ENCODE peak calls at places on chromosomes 11 and 22, in nine cellular contexts. One of them, this sample, is unnamed.

GRCh38 chr22:17952273-17952801 is 72.0 kb downstream of the MICAL3 start:
- DNase-seq in lung: no peak
- DNase-seq in PC-9: no peak
- DNase-seq in endothelial cell: no peak
- DNase-seq in testis: no peak
- DNase-seq in CD8-positive, alpha-beta T cell: no peak
- DNase-seq in heart right ventricle: no peak
- DNase-seq in kidney: no peak
- DNase-seq in mammary epithelial cell: no peak
- DNase-seq in this sample: no peak

GRCh38 chr11:13009921-13010736 is 1.0 kb downstream of the RASSF10 start:
- DNase-seq in lung: peak
- DNase-seq in PC-9: no peak
- DNase-seq in endothelial cell: peak
- DNase-seq in testis: peak
- DNase-seq in CD8-positive, alpha-beta T cell: no peak
- DNase-seq in heart right ventricle: no peak
- DNase-seq in kidney: peak
- DNase-seq in mammary epithelial cell: peak
- DNase-seq in this sample: no peak

GRCh38 chr11:96390403-96390830 is 604 bp downstream of the JRKL start:
- DNase-seq in lung: no peak
- DNase-seq in PC-9: no peak
- DNase-seq in endothelial cell: no peak
- DNase-seq in testis: no peak
- DNase-seq in CD8-positive, alpha-beta T cell: no peak
- DNase-seq in heart right ventricle: no peak
- DNase-seq in kidney: no peak
- DNase-seq in mammary epithelial cell: no peak
- DNase-seq in this sample: no peak

GRCh38 chr22:48743601-48744282 is 1083.9 kb downstream of the BRD1 start:
- DNase-seq in lung: no peak
- DNase-seq in PC-9: no peak
- DNase-seq in endothelial cell: no peak
- DNase-seq in testis: peak
- DNase-seq in CD8-positive, alpha-beta T cell: peak
- DNase-seq in heart right ventricle: no peak
- DNase-seq in kidney: no peak
- DNase-seq in mammary epithelial cell: no peak
- DNase-seq in this sample: no peak

GRCh38 chr11:41935795-41936194 is 476.3 kb upstream of the LRRC4C start:
- DNase-seq in lung: no peak
- DNase-seq in PC-9: no peak
- DNase-seq in endothelial cell: no peak
- DNase-seq in testis: no peak
- DNase-seq in CD8-positive, alpha-beta T cell: no peak
- DNase-seq in heart right ventricle: no peak
- DNase-seq in kidney: no peak
- DNase-seq in mammary epithelial cell: no peak
- DNase-seq in this sample: no peak

GRCh38 chr11:8203980-8204379 is 35.2 kb upstream of the RIC3 start:
- DNase-seq in lung: no peak
- DNase-seq in PC-9: no peak
- DNase-seq in endothelial cell: no peak
- DNase-seq in testis: no peak
- DNase-seq in CD8-positive, alpha-beta T cell: no peak
- DNase-seq in heart right ventricle: no peak
- DNase-seq in kidney: no peak
- DNase-seq in mammary epithelial cell: no peak
- DNase-seq in this sample: no peak

GRCh38 chr11:95443386-95443785 is 212.4 kb upstream of the SESN3 start:
- DNase-seq in lung: no peak
- DNase-seq in PC-9: no peak
- DNase-seq in endothelial cell: no peak
- DNase-seq in testis: no peak
- DNase-seq in CD8-positive, alpha-beta T cell: no peak
- DNase-seq in heart right ventricle: no peak
- DNase-seq in kidney: no peak
- DNase-seq in mammary epithelial cell: no peak
- DNase-seq in this sample: no peak

GRCh38 chr11:12005476-12005875 is 3.0 kb downstream of the DKK3 start:
- DNase-seq in lung: no peak
- DNase-seq in PC-9: no peak
- DNase-seq in endothelial cell: no peak
- DNase-seq in testis: no peak
- DNase-seq in CD8-positive, alpha-beta T cell: no peak
- DNase-seq in heart right ventricle: no peak
- DNase-seq in kidney: no peak
- DNase-seq in mammary epithelial cell: no peak
- DNase-seq in this sample: no peak

GRCh38 chr11:93652161-93652597 is 9.3 kb upstream of the CEP295 start:
- DNase-seq in lung: peak
- DNase-seq in PC-9: peak
- DNase-seq in endothelial cell: peak
- DNase-seq in testis: peak
- DNase-seq in CD8-positive, alpha-beta T cell: peak
- DNase-seq in heart right ventricle: peak
- DNase-seq in kidney: no peak
- DNase-seq in mammary epithelial cell: peak
- DNase-seq in this sample: no peak

GRCh38 chr11:130653838-130654601 is 205.6 kb downstream of the ADAMTS15 start:
- DNase-seq in lung: peak
- DNase-seq in PC-9: no peak
- DNase-seq in endothelial cell: no peak
- DNase-seq in testis: peak
- DNase-seq in CD8-positive, alpha-beta T cell: no peak
- DNase-seq in heart right ventricle: peak
- DNase-seq in kidney: peak
- DNase-seq in mammary epithelial cell: no peak
- DNase-seq in this sample: no peak

GRCh38 chr11:35811783-35812182 is 132.1 kb upstream of the LDLRAD3 start:
- DNase-seq in lung: no peak
- DNase-seq in PC-9: no peak
- DNase-seq in endothelial cell: no peak
- DNase-seq in testis: peak
- DNase-seq in CD8-positive, alpha-beta T cell: no peak
- DNase-seq in heart right ventricle: no peak
- DNase-seq in kidney: no peak
- DNase-seq in mammary epithelial cell: no peak
- DNase-seq in this sample: no peak

GRCh38 chr11:58574851-58575250 is 805 bp downstream of the LPXN start:
- DNase-seq in lung: no peak
- DNase-seq in PC-9: no peak
- DNase-seq in endothelial cell: no peak
- DNase-seq in testis: no peak
- DNase-seq in CD8-positive, alpha-beta T cell: no peak
- DNase-seq in heart right ventricle: no peak
- DNase-seq in kidney: no peak
- DNase-seq in mammary epithelial cell: peak
- DNase-seq in this sample: no peak

GRCh38 chr22:19942071-19942885 is 660 bp upstream of the TXNRD2 start:
- DNase-seq in lung: no peak
- DNase-seq in PC-9: no peak
- DNase-seq in endothelial cell: no peak
- DNase-seq in testis: peak
- DNase-seq in CD8-positive, alpha-beta T cell: no peak
- DNase-seq in heart right ventricle: peak
- DNase-seq in kidney: peak
- DNase-seq in mammary epithelial cell: no peak
- DNase-seq in this sample: no peak

GRCh38 chr11:35725880-35726279 is 63.3 kb downstream of the TRIM44 start:
- DNase-seq in lung: no peak
- DNase-seq in PC-9: peak
- DNase-seq in endothelial cell: no peak
- DNase-seq in testis: no peak
- DNase-seq in CD8-positive, alpha-beta T cell: no peak
- DNase-seq in heart right ventricle: peak
- DNase-seq in kidney: no peak
- DNase-seq in mammary epithelial cell: peak
- DNase-seq in this sample: no peak

GRCh38 chr22:43276311-43276710 is 66.9 kb downstream of the SCUBE1 start:
- DNase-seq in lung: no peak
- DNase-seq in PC-9: no peak
- DNase-seq in endothelial cell: no peak
- DNase-seq in testis: no peak
- DNase-seq in CD8-positive, alpha-beta T cell: no peak
- DNase-seq in heart right ventricle: no peak
- DNase-seq in kidney: no peak
- DNase-seq in mammary epithelial cell: no peak
- DNase-seq in this sample: no peak

GRCh38 chr11:23536907-23537306 is 676.6 kb upstream of the CCDC179 start:
- DNase-seq in lung: no peak
- DNase-seq in PC-9: no peak
- DNase-seq in endothelial cell: no peak
- DNase-seq in testis: no peak
- DNase-seq in CD8-positive, alpha-beta T cell: no peak
- DNase-seq in heart right ventricle: no peak
- DNase-seq in kidney: no peak
- DNase-seq in mammary epithelial cell: no peak
- DNase-seq in this sample: no peak

GRCh38 chr11:79054636-79055035 is 386.2 kb downstream of the TENM4 start:
- DNase-seq in lung: no peak
- DNase-seq in PC-9: no peak
- DNase-seq in endothelial cell: no peak
- DNase-seq in testis: no peak
- DNase-seq in CD8-positive, alpha-beta T cell: no peak
- DNase-seq in heart right ventricle: no peak
- DNase-seq in kidney: no peak
- DNase-seq in mammary epithelial cell: peak
- DNase-seq in this sample: no peak

GRCh38 chr11:1112351-1113191 is 37.9 kb downstream of the MUC2 start:
- DNase-seq in lung: no peak
- DNase-seq in PC-9: no peak
- DNase-seq in endothelial cell: no peak
- DNase-seq in testis: no peak
- DNase-seq in CD8-positive, alpha-beta T cell: no peak
- DNase-seq in heart right ventricle: no peak
- DNase-seq in kidney: peak
- DNase-seq in mammary epithelial cell: no peak
- DNase-seq in this sample: no peak

GRCh38 chr11:111555255-111555654 is 14.7 kb downstream of the LAYN start:
- DNase-seq in lung: no peak
- DNase-seq in PC-9: peak
- DNase-seq in endothelial cell: no peak
- DNase-seq in testis: no peak
- DNase-seq in CD8-positive, alpha-beta T cell: no peak
- DNase-seq in heart right ventricle: no peak
- DNase-seq in kidney: no peak
- DNase-seq in mammary epithelial cell: peak
- DNase-seq in this sample: no peak

GRCh38 chr11:13329670-13330401 is 52.2 kb downstream of the BMAL1 start:
- DNase-seq in lung: peak
- DNase-seq in PC-9: peak
- DNase-seq in endothelial cell: no peak
- DNase-seq in testis: peak
- DNase-seq in CD8-positive, alpha-beta T cell: no peak
- DNase-seq in heart right ventricle: peak
- DNase-seq in kidney: no peak
- DNase-seq in mammary epithelial cell: peak
- DNase-seq in this sample: peak

GRCh38 chr11:4551346-4551979 is 6.5 kb downstream of the OR52M1 start:
- DNase-seq in lung: no peak
- DNase-seq in PC-9: no peak
- DNase-seq in endothelial cell: no peak
- DNase-seq in testis: no peak
- DNase-seq in CD8-positive, alpha-beta T cell: no peak
- DNase-seq in heart right ventricle: no peak
- DNase-seq in kidney: peak
- DNase-seq in mammary epithelial cell: no peak
- DNase-seq in this sample: no peak
- TF ChIP-seq CTCF in lung: no peak
- TF ChIP-seq CTCF in PC-9: peak
- TF ChIP-seq CTCF in endothelial cell: peak
- TF ChIP-seq CTCF in testis: no peak
- TF ChIP-seq CTCF in CD8-positive, alpha-beta T cell: no peak
- TF ChIP-seq CTCF in heart right ventricle: no peak
- TF ChIP-seq CTCF in kidney: peak
- TF ChIP-seq CTCF in mammary epithelial cell: peak
- TF ChIP-seq CTCF in this sample: peak

DNA sequence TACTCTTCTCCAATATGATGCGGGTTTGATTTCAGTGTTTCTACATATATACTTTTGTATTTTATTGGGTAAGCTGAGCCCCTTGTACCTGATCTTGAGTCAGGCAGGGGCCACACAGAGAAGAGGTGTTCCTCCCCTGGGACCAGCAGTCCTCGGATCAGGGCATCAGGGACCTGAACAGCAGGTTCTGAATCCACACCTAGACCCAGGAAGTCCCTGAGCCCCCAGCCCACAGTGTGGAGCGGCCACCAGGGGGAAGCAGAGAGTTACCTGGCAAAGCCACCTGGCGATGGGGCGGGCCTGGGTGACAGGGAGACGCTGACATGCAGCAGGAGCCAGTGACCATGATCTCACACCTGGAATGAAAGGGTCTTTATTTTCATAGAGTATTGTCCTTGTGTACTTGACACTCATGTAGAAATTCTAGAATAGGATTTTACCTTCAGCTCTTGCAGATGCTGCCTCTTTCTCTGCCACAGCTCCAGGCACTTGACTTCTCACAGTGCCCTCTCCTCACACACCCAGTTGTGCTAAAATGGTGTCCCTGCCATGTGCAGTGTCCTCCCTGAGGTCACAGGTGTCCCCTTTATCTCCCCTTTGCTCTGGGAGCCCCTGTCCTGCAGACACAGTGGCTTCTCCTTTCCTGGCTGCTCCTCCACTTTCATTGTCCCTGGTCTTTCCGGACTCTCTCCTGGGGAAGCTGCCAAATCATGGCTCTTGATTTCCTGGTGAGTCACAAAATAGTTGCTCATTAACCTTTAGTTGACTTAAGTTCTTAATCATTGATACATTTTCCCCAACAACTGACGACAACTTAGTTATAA is 48.5 kb downstream of the GGTLC2 start:
- DNase-seq in lung: peak
- DNase-seq in PC-9: peak
- DNase-seq in endothelial cell: peak
- DNase-seq in testis: peak
- DNase-seq in CD8-positive, alpha-beta T cell: peak
- DNase-seq in heart right ventricle: no peak
- DNase-seq in kidney: peak
- DNase-seq in mammary epithelial cell: peak
- DNase-seq in this sample: no peak
- TF ChIP-seq CTCF in lung: no peak
- TF ChIP-seq CTCF in PC-9: peak
- TF ChIP-seq CTCF in endothelial cell: peak
- TF ChIP-seq CTCF in testis: peak
- TF ChIP-seq CTCF in CD8-positive, alpha-beta T cell: peak
- TF ChIP-seq CTCF in heart right ventricle: no peak
- TF ChIP-seq CTCF in kidney: peak
- TF ChIP-seq CTCF in mammary epithelial cell: peak
- TF ChIP-seq CTCF in this sample: peak

GRCh38 chr22:29000641-29001040 is 61.0 kb downstream of the C22orf31 start:
- DNase-seq in lung: no peak
- DNase-seq in PC-9: no peak
- DNase-seq in endothelial cell: no peak
- DNase-seq in testis: no peak
- DNase-seq in CD8-positive, alpha-beta T cell: no peak
- DNase-seq in heart right ventricle: no peak
- DNase-seq in kidney: no peak
- DNase-seq in mammary epithelial cell: no peak
- DNase-seq in this sample: no peak
- TF ChIP-seq CTCF in lung: no peak
- TF ChIP-seq CTCF in PC-9: no peak
- TF ChIP-seq CTCF in endothelial cell: no peak
- TF ChIP-seq CTCF in testis: no peak
- TF ChIP-seq CTCF in CD8-positive, alpha-beta T cell: no peak
- TF ChIP-seq CTCF in heart right ventricle: no peak
- TF ChIP-seq CTCF in kidney: no peak
- TF ChIP-seq CTCF in mammary epithelial cell: no peak
- TF ChIP-seq CTCF in this sample: no peak

GRCh38 chr11:63020671-63021255 is 5.1 kb upstream of the SLC22A8 start:
- DNase-seq in lung: no peak
- DNase-seq in PC-9: no peak
- DNase-seq in endothelial cell: peak
- DNase-seq in testis: no peak
- DNase-seq in CD8-positive, alpha-beta T cell: no peak
- DNase-seq in heart right ventricle: no peak
- DNase-seq in kidney: no peak
- DNase-seq in mammary epithelial cell: no peak
- DNase-seq in this sample: no peak
- TF ChIP-seq CTCF in lung: no peak
- TF ChIP-seq CTCF in PC-9: peak
- TF ChIP-seq CTCF in endothelial cell: peak
- TF ChIP-seq CTCF in testis: peak
- TF ChIP-seq CTCF in CD8-positive, alpha-beta T cell: no peak
- TF ChIP-seq CTCF in heart right ventricle: no peak
- TF ChIP-seq CTCF in kidney: peak
- TF ChIP-seq CTCF in mammary epithelial cell: peak
- TF ChIP-seq CTCF in this sample: peak